ENCODE peak calls at places on chromosomes 6 and 20, in eight cellular contexts. L is left lung; E is right cardiac atrium; D is colonic mucosa; H is tibial nerve; J is aorta; P is SJSA1; M is effector memory CD4-positive, alpha-beta T cell. I is an unnamed sample. For H3K4me1, the result is how much of the 10 kb centered on the place peaks cover.

GRCh38 chr6:14039038-14039437 is 78.5 kb upstream of the CD83 start:
- DNase-seq in L (no peak), E (no peak), D (no peak), H (no peak), J (no peak), P (no peak), M (no peak), I (no peak)

GRCh38 chr20:33925867-33926266 is 67.8 kb upstream of the RALY start:
- DNase-seq in L (no peak), E (no peak), D (no peak), H (no peak), J (no peak), P (no peak), M (no peak), I (peak)

GRCh38 chr6:170291271-170292110 is 613 bp upstream of the DLL1 start:
- DNase-seq in L (peak), E (peak), D (peak), H (no peak), J (peak), P (no peak), M (no peak), I (peak)

GRCh38 chr20:3864518-3864917 is 17.9 kb downstream of the MAVS start:
- DNase-seq in L (no peak), E (no peak), D (no peak), H (no peak), J (no peak), P (no peak), M (no peak), I (no peak)

GRCh38 chr6:53441035-53441493 is 92.3 kb upstream of the ELOVL5 start:
- DNase-seq in L (no peak), E (no peak), D (no peak), H (no peak), J (no peak), P (no peak), M (no peak), I (peak)

GRCh38 chr6:6007311-6008113 is 787 bp upstream of the NRN1 start:
- DNase-seq in L (no peak), E (peak), D (no peak), H (no peak), J (peak), P (peak), M (no peak), I (no peak)

GRCh38 chr6:84768442-84769174 is 4.2 kb upstream of the TBX18 start:
- DNase-seq in L (no peak), E (peak), D (no peak), H (peak), J (peak), P (peak), M (no peak), I (peak)

GRCh38 chr6:170471458-170471857 is 81.6 kb downstream of the PSMB1 start:
- DNase-seq in L (no peak), E (no peak), D (no peak), H (no peak), J (no peak), P (no peak), M (no peak), I (peak)

GRCh38 chr6:158560787-158561246 is 926 bp downstream of the TMEM181 start:
- DNase-seq in L (peak), E (no peak), D (peak), H (no peak), J (no peak), P (no peak), M (no peak), I (peak)

DNA sequence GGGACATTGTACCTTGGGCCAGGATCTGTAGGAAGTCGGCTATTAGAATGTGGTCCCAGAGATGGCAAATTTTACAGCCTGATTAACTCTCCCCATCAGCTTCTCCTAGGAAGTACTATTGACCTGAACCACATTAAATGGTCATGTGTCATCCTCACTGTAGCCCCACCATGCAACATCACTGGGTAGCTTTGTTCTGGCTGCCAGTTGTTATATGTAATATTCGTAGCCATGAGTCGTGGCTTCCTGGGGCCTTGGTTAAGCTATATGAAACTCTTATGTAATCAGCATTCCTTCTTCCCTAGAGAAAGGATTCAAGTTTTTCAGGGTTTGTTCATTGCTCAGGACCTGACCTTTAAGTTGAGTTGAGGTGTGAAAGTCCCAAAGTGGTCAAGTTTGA is 125.7 kb downstream of the ANKS1A start:
- DNase-seq in L (no peak), E (no peak), D (no peak), H (no peak), J (no peak), P (no peak), M (no peak), I (peak)
- H3K4me1 ChIP-seq in L (under half), E (under half), D (under half), H (under half), J (under half), P (under half), M (under half), I (under half)

DNA sequence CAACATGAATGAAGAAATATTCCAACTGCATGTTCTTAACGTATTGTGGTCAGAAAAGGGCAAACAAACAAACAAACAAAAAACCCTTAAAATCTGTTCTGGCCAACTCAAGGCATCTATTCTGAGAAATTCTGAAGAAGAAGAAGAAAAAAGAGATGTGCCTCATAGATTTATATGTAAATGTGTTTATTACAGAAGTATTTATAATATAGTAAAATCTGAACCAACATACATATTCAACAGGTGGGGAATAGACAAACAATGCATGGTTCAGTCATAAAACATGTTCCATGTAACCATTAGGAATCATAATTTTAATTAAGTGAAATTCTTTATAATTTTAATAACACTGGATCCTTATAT is 616 bp downstream of the BTN3A2 start:
- DNase-seq in L (no peak), E (no peak), D (no peak), H (no peak), J (no peak), P (no peak), M (no peak), I (no peak)
- H3K4me1 ChIP-seq in L (under half), E (under half), D (under half), H (under half), J (under half), P (under half), M (under half), I (under half)

DNA sequence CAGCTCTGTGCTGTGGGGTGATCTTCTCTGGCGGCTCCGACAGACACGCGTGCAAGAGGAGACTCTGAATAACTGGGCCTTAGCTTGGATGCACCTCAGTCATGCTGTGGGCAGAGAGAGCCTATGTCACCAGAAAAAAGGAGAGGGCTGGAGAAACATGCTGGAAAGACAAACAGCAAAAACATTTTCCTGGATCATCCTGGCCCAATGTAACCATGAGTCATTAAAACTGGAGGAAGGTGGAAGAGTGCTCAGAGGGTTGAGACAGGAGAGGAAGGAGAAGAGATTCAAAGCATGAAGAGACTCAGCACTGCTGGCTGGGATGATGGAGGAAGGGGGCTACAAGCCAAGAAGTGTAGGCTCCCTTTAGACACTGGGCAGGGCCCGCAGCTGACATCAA is 292.0 kb downstream of the CDH26 start:
- DNase-seq in L (no peak), E (no peak), D (no peak), H (no peak), J (no peak), P (no peak), M (no peak), I (no peak)
- H3K4me1 ChIP-seq in L (under half), E (under half), D (under half), H (under half), J (under half), P (under half), M (under half), I (under half)

DNA sequence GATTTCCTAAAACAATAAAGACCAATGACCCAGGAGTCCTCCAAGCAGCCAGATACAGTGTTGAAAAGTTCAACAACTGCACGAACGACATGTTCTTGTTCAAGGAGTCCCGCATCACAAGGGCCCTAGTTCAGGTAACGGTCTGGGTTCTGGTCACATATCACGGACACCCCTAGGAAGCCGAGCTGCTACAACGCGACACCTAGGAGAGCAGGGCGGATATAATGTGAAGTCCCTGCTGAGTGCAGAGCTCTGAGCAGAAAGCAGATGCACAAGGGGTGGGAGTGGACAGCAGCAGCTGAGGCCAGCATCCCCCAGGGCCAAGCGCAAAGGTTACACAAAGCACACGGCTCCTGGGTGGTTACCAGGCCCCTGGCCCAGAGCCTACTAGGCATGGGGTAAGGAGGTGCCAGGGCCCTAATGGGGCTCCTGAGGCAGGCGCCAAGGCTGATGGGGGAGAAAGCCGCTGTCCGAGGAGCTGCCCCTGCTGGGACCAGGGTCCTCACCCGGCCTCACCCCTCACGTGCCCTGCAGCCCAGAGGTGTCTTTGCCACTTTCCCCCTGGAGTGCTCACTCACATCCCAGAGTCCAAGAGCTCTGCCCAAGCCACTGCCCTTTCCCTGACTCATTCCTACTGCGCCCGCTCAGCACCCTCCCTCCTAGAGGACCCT is 8.4 kb downstream of the CST7 start:
- DNase-seq in L (no peak), E (no peak), D (no peak), H (no peak), J (peak), P (no peak), M (no peak), I (no peak)
- H3K4me1 ChIP-seq in L (under half), E (under half), D (under half), H (under half), J (under half), P (under half), M (under half), I (under half)

DNA sequence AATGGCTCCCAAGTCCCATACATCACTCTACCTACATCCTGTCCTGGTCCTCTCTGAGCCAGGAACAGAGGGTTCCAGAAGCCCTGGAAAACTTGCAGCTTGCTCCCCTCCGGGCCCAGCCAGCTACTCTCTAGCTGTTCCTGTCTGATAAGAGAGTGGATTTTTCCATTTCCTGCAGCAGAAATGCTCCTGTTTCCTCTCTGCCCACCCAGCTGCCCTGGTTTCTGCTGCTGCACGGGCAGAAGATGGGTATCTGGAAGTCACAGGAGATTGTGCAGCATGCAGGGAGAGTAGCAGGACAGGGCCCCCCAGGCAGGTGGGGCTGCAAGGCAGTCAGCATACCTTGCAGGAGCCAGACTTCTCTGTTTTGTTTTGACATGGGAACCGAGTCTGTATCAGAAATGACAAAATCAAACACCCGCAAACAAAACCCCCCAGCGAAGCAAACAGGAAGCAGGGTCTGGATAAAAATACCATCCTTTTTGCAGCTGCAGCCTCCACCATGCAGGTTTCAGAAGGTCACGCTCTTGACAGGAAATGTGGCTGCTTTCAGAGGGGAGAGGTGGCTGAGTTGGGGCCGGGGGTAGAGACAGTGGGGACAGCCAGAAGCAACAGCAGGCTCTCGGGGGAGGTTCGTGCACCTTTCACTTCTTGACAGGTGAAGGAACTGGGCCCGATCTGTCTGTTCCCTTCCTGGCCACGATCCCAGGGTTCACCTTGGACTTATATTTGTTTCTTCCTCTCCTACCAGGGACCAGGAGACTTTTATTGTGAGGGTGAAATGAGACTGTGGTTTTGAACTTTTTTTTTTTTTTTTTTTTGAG is 50.8 kb upstream of the FAM83D start:
- DNase-seq in L (no peak), E (no peak), D (peak), H (no peak), J (no peak), P (no peak), M (peak), I (no peak)
- H3K4me1 ChIP-seq in L (under half), E (under half), D (under half), H (under half), J (under half), P (under half), M (half or more), I (under half)

DNA sequence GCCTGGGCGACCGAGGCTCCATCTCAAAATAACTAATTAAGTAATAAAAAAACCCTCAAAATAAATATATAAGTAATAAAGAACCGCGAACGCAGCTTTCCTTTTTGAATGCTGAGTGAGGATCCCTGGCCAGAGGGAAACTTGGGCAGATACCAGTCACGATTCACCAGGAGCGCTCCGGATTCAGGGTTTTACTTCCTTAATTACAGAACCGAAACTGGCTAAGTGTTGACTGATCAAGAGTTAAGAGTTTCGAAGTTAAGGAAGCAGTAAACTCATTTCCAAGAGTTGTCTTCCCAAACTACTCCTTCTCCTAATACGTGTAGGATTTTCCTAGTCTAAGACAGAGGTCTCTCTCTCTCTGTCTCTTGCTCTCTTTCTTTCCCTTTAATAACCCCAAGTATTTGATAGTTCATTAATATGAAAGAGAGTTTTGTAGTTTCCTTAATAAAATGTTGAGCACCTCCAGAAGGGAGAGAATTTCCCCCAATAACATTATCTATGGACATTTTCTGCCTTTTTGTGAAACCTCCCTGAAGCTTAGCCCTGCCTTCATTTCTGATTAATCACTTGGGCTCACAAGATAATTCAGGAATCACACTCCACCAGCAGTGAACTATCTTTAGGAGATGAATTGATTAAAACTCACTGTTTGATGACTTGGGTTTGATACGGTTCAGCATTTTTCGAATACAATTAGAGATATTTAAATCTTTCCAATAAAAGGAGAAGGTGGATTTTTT is 61.5 kb upstream of the ZNF217 start:
- DNase-seq in L (no peak), E (no peak), D (peak), H (no peak), J (no peak), P (no peak), M (no peak), I (no peak)
- H3K4me1 ChIP-seq in L (under half), E (under half), D (under half), H (under half), J (under half), P (under half), M (under half), I (half or more)

GRCh38 chr20:1885254-1885653 is 10.0 kb upstream of the SIRPA start:
- DNase-seq in L (peak), E (no peak), D (no peak), H (no peak), J (no peak), P (no peak), M (no peak), I (no peak)
- H3K4me1 ChIP-seq in L (under half), E (under half), D (under half), H (under half), J (under half), P (under half), M (under half), I (under half)

GRCh38 chr20:57415791-57416190 is 24.6 kb downstream of the RBM38 start:
- DNase-seq in L (peak), E (peak), D (no peak), H (no peak), J (no peak), P (no peak), M (no peak), I (no peak)

GRCh38 chr20:57417051-57417689 is 26.0 kb downstream of the RBM38 start:
- DNase-seq in L (no peak), E (no peak), D (no peak), H (no peak), J (no peak), P (no peak), M (no peak), I (no peak)

GRCh38 chr20:57413990-57414389 is 22.8 kb downstream of the RBM38 start:
- DNase-seq in L (peak), E (peak), D (no peak), H (no peak), J (no peak), P (no peak), M (no peak), I (no peak)

GRCh38 chr20:57416296-57417022 is 25.3 kb downstream of the RBM38 start:
- DNase-seq in L (peak), E (peak), D (no peak), H (no peak), J (no peak), P (no peak), M (no peak), I (no peak)

GRCh38 chr20:57414867-57415592 is 23.8 kb downstream of the RBM38 start:
- DNase-seq in L (peak), E (peak), D (no peak), H (no peak), J (no peak), P (peak), M (no peak), I (no peak)
- H3K4me1 ChIP-seq in L (under half), E (under half), D (under half), H (under half), J (under half), P (under half), M (under half), I (under half)

GRCh38 chr6:82910818-82911217 is 154.8 kb downstream of the UBE3D start:
- DNase-seq in L (no peak), E (no peak), D (no peak), H (no peak), J (no peak), P (no peak), M (no peak), I (no peak)

GRCh38 chr6:82906951-82907350 is 158.7 kb downstream of the UBE3D start:
- DNase-seq in L (no peak), E (no peak), D (no peak), H (no peak), J (no peak), P (peak), M (no peak), I (peak)

GRCh38 chr6:82909551-82909950 is 156.1 kb downstream of the UBE3D start:
- DNase-seq in L (no peak), E (no peak), D (no peak), H (no peak), J (no peak), P (no peak), M (no peak), I (peak)

GRCh38 chr6:82908661-82909060 is 157.0 kb downstream of the UBE3D start:
- DNase-seq in L (no peak), E (no peak), D (peak), H (no peak), J (no peak), P (no peak), M (no peak), I (no peak)

GRCh38 chr6:82910394-82910793 is 155.2 kb downstream of the UBE3D start:
- DNase-seq in L (no peak), E (no peak), D (no peak), H (no peak), J (no peak), P (no peak), M (no peak), I (no peak)
- H3K4me1 ChIP-seq in L (under half), E (under half), D (under half), H (under half), J (under half), P (under half), M (under half), I (under half)

GRCh38 chr20:2659547-2659946 is 4.5 kb downstream of the IDH3B start:
- DNase-seq in L (no peak), E (no peak), D (no peak), H (no peak), J (no peak), P (no peak), M (no peak), I (no peak)
- H3K4me1 ChIP-seq in L (under half), E (under half), D (under half), H (under half), J (under half), P (under half), M (under half), I (under half)

I was measured in adipocyte.